ENCODE peak calls at places on chromosome 9, in five cellular contexts. N is dorsolateral prefrontal cortex, U is spleen, B is GM12865, P is endothelial cell. L is an unnamed sample.

GRCh38 chr9:37984278-37984671 is 80.3 kb upstream of the SLC25A51 start:
- DNase-seq in B (no peak), U (no peak), P (no peak), N (no peak), L (no peak)

GRCh38 chr9:115668506-115668905 is 485.1 kb upstream of the PAPPA start:
- DNase-seq in P (no peak), U (no peak), B (no peak), N (no peak), L (no peak)

GRCh38 chr9:132181796-132182521 is 20.1 kb downstream of the NTNG2 start:
- DNase-seq in B (no peak), N (peak; percentile 78), U (no peak), P (no peak), L (no peak)

GRCh38 chr9:68739631-68740174 is 34.7 kb downstream of the PIP5K1B start:
- DNase-seq in N (peak; percentile 17), B (no peak), U (no peak), P (no peak), L (no peak)

GRCh38 chr9:3359778-3360177 is 166.0 kb downstream of the RFX3 start:
- DNase-seq in N (no peak), B (no peak), P (no peak), U (no peak), L (no peak)

GRCh38 chr9:134374301-134375010 is 48.2 kb downstream of the RXRA start:
- DNase-seq in P (no peak), N (no peak), U (no peak), B (no peak), L (no peak)

GRCh38 chr9:124013263-124014211 is 2.0 kb downstream of the LHX2 start:
- DNase-seq in P (peak; percentile 27), B (no peak), U (peak; percentile 47), N (no peak), L (no peak)

GRCh38 chr9:93321220-93321610 is 130.3 kb upstream of the FAM120A start:
- DNase-seq in N (no peak), P (no peak), U (no peak), B (no peak), L (no peak)

GRCh38 chr9:2390028-2390427 is 231.6 kb upstream of the VLDLR start:
- DNase-seq in P (no peak), N (no peak), B (no peak), U (no peak), L (no peak)

GRCh38 chr9:90925581-90926257 is 124.1 kb downstream of the SYK start:
- DNase-seq in P (no peak), B (no peak), N (no peak), U (no peak), L (no peak)

GRCh38 chr9:68625559-68625958 is 79.5 kb upstream of the PIP5K1B start:
- DNase-seq in U (no peak), P (no peak), B (no peak), N (no peak), L (no peak)

GRCh38 chr9:134063088-134063875 is 4.5 kb downstream of the BRD3 start:
- DNase-seq in B (no peak), U (peak; percentile 70), N (no peak), P (no peak), L (no peak)

GRCh38 chr9:70114898-70115297 is 71.2 kb downstream of the MAMDC2 start:
- DNase-seq in P (no peak), N (no peak), B (no peak), U (no peak), L (no peak)

GRCh38 chr9:126293522-126293889 is 33.1 kb upstream of the MVB12B start:
- DNase-seq in B (no peak), P (peak; percentile 48), N (no peak), U (no peak), L (no peak)

GRCh38 chr9:136107155-136107952 is 11.3 kb downstream of the TMEM250 start:
- DNase-seq in U (peak; percentile 92), P (no peak), B (peak; percentile 88), N (no peak), L (no peak)

GRCh38 chr9:1879501-1879900 is 135.6 kb upstream of the SMARCA2 start:
- DNase-seq in U (no peak), B (peak; percentile 89), N (no peak), P (no peak), L (no peak)

GRCh38 chr9:88051138-88051537 is 76.8 kb upstream of the CDK20 start:
- DNase-seq in U (no peak), P (no peak), N (no peak), B (no peak), L (no peak)

GRCh38 chr9:995776-996175 is 19.3 kb downstream of the DMRT3 start:
- DNase-seq in B (no peak), N (no peak), P (no peak), U (no peak), L (no peak)

GRCh38 chr9:105535920-105536668 is 21.8 kb upstream of the FKTN start:
- DNase-seq in N (no peak), B (peak; percentile 59), P (no peak), U (no peak), L (no peak)

GRCh38 chr9:137620581-137620980 is 1.8 kb downstream of the EHMT1 start:
- DNase-seq in B (no peak), N (no peak), U (peak; percentile 48), P (no peak), L (no peak)

GRCh38 chr9:100652850-100653249 is 75.0 kb downstream of the CAVIN4 start:
- DNase-seq in B (no peak), P (no peak), U (no peak), N (no peak), L (no peak)

GRCh38 chr9:34589371-34589655 is 211 bp downstream of the CNTFR start:
- DNase-seq in N (no peak), B (no peak), P (no peak), U (no peak), L (no peak)
- TF ChIP-seq CTCF in N (no peak), B (no peak), P (no peak), U (no peak), L (no peak)

GRCh38 chr9:97853844-97854695 is 1.0 kb downstream of the FOXE1 start:
- DNase-seq in P (peak; percentile 60), U (peak; percentile 86), B (no peak), N (no peak), L (no peak)
- TF ChIP-seq CTCF in P (peak; percentile 46), U (peak; percentile 50), B (no peak), N (no peak), L (peak; percentile 58)

GRCh38 chr9:130368631-130369103 is 76.1 kb upstream of the ASS1 start:
- DNase-seq in N (no peak), B (peak; percentile 10), P (no peak), U (no peak), L (no peak)
- TF ChIP-seq CTCF in N (no peak), B (no peak), P (no peak), U (no peak), L (peak; percentile 17)

GRCh38 chr9:130058154-130058553 is 4.4 kb downstream of the GPR107 start:
- DNase-seq in P (no peak), B (no peak), N (no peak), U (no peak), L (no peak)
- TF ChIP-seq CTCF in P (peak; percentile 42), B (peak; percentile 18), N (peak; percentile 16), U (peak; percentile 10), L (peak; percentile 56)

L was measured in neural crest cell.